ENCODE peak calls at places on chromosomes 12 and 14, in eight cellular contexts. One of them, this sample, is unnamed. For H3K4me1 and H3K27me3, the result is how much of the 10 kb centered on the place peaks cover.

GRCh38 chr14:75476274-75476995 is 45.8 kb upstream of the BATF start:
- DNase-seq in stomach: peak
- DNase-seq in SK-N-SH: no peak
- DNase-seq in CD8-positive, alpha-beta memory T cell: no peak
- DNase-seq in transverse colon: peak
- DNase-seq in colonic mucosa: no peak
- DNase-seq in effector memory CD4-positive, alpha-beta T cell: no peak
- DNase-seq in neural progenitor cell: peak
- DNase-seq in this sample: peak

GRCh38 chr12:64891629-64892028 is 67.2 kb downstream of the TBC1D30 start:
- DNase-seq in CD8-positive, alpha-beta memory T cell: no peak
- DNase-seq in SK-N-SH: no peak
- DNase-seq in stomach: no peak
- DNase-seq in transverse colon: no peak
- DNase-seq in neural progenitor cell: peak
- DNase-seq in colonic mucosa: no peak
- DNase-seq in effector memory CD4-positive, alpha-beta T cell: no peak
- DNase-seq in this sample: no peak

GRCh38 chr12:76272292-76272691 is 75.9 kb downstream of the BBS10 start:
- DNase-seq in effector memory CD4-positive, alpha-beta T cell: no peak
- DNase-seq in SK-N-SH: no peak
- DNase-seq in CD8-positive, alpha-beta memory T cell: no peak
- DNase-seq in colonic mucosa: no peak
- DNase-seq in transverse colon: no peak
- DNase-seq in neural progenitor cell: no peak
- DNase-seq in stomach: no peak
- DNase-seq in this sample: no peak

GRCh38 chr14:103542545-103543088 is 13.6 kb downstream of the TRMT61A start:
- DNase-seq in stomach: peak
- DNase-seq in CD8-positive, alpha-beta memory T cell: no peak
- DNase-seq in transverse colon: peak
- DNase-seq in SK-N-SH: peak
- DNase-seq in colonic mucosa: no peak
- DNase-seq in effector memory CD4-positive, alpha-beta T cell: no peak
- DNase-seq in neural progenitor cell: peak
- DNase-seq in this sample: peak

GRCh38 chr14:90398315-90398811 is 1.5 kb downstream of the CALM1 start:
- DNase-seq in colonic mucosa: peak
- DNase-seq in neural progenitor cell: peak
- DNase-seq in SK-N-SH: peak
- DNase-seq in transverse colon: peak
- DNase-seq in stomach: peak
- DNase-seq in CD8-positive, alpha-beta memory T cell: peak
- DNase-seq in effector memory CD4-positive, alpha-beta T cell: peak
- DNase-seq in this sample: no peak

GRCh38 chr14:74614508-74615495 is 2.8 kb upstream of the LTBP2 start:
- DNase-seq in transverse colon: no peak
- DNase-seq in SK-N-SH: no peak
- DNase-seq in stomach: no peak
- DNase-seq in colonic mucosa: no peak
- DNase-seq in CD8-positive, alpha-beta memory T cell: no peak
- DNase-seq in effector memory CD4-positive, alpha-beta T cell: no peak
- DNase-seq in neural progenitor cell: no peak
- DNase-seq in this sample: no peak

GRCh38 chr14:35234007-35234406 is 58.2 kb upstream of the PSMA6 start:
- DNase-seq in transverse colon: no peak
- DNase-seq in CD8-positive, alpha-beta memory T cell: no peak
- DNase-seq in colonic mucosa: no peak
- DNase-seq in stomach: no peak
- DNase-seq in SK-N-SH: no peak
- DNase-seq in effector memory CD4-positive, alpha-beta T cell: no peak
- DNase-seq in neural progenitor cell: no peak
- DNase-seq in this sample: no peak

GRCh38 chr14:31961881-31962280 is 115.2 kb upstream of the ARHGAP5 start:
- DNase-seq in SK-N-SH: no peak
- DNase-seq in transverse colon: no peak
- DNase-seq in colonic mucosa: no peak
- DNase-seq in CD8-positive, alpha-beta memory T cell: no peak
- DNase-seq in neural progenitor cell: no peak
- DNase-seq in effector memory CD4-positive, alpha-beta T cell: no peak
- DNase-seq in stomach: no peak
- DNase-seq in this sample: no peak

GRCh38 chr12:18747960-18748359 is 10.0 kb downstream of the CAPZA3 start:
- DNase-seq in transverse colon: no peak
- DNase-seq in SK-N-SH: no peak
- DNase-seq in CD8-positive, alpha-beta memory T cell: no peak
- DNase-seq in colonic mucosa: no peak
- DNase-seq in stomach: no peak
- DNase-seq in effector memory CD4-positive, alpha-beta T cell: no peak
- DNase-seq in neural progenitor cell: no peak
- DNase-seq in this sample: no peak

GRCh38 chr12:15996254-15996653 is 85.1 kb downstream of the DERA start:
- DNase-seq in SK-N-SH: no peak
- DNase-seq in neural progenitor cell: no peak
- DNase-seq in CD8-positive, alpha-beta memory T cell: no peak
- DNase-seq in transverse colon: peak
- DNase-seq in effector memory CD4-positive, alpha-beta T cell: no peak
- DNase-seq in stomach: no peak
- DNase-seq in colonic mucosa: no peak
- DNase-seq in this sample: no peak

GRCh38 chr14:101123639-101124525 is 220.4 kb upstream of the RTL1 start:
- DNase-seq in neural progenitor cell: no peak
- DNase-seq in transverse colon: no peak
- DNase-seq in stomach: peak
- DNase-seq in colonic mucosa: no peak
- DNase-seq in CD8-positive, alpha-beta memory T cell: no peak
- DNase-seq in effector memory CD4-positive, alpha-beta T cell: no peak
- DNase-seq in SK-N-SH: peak
- DNase-seq in this sample: no peak

GRCh38 chr14:51653096-51653814 is 1.5 kb downstream of the FRMD6 start:
- DNase-seq in transverse colon: no peak
- DNase-seq in neural progenitor cell: peak
- DNase-seq in SK-N-SH: no peak
- DNase-seq in colonic mucosa: no peak
- DNase-seq in effector memory CD4-positive, alpha-beta T cell: no peak
- DNase-seq in CD8-positive, alpha-beta memory T cell: no peak
- DNase-seq in stomach: no peak
- DNase-seq in this sample: no peak

GRCh38 chr12:52125499-52125900 is 46.0 kb downstream of the SMIM41 start:
- DNase-seq in effector memory CD4-positive, alpha-beta T cell: no peak
- DNase-seq in stomach: no peak
- DNase-seq in CD8-positive, alpha-beta memory T cell: no peak
- DNase-seq in neural progenitor cell: peak
- DNase-seq in colonic mucosa: no peak
- DNase-seq in SK-N-SH: peak
- DNase-seq in transverse colon: no peak
- DNase-seq in this sample: peak

GRCh38 chr12:29581641-29582040 is 84.2 kb upstream of the OVCH1 start:
- DNase-seq in stomach: no peak
- DNase-seq in SK-N-SH: no peak
- DNase-seq in transverse colon: no peak
- DNase-seq in effector memory CD4-positive, alpha-beta T cell: no peak
- DNase-seq in CD8-positive, alpha-beta memory T cell: no peak
- DNase-seq in colonic mucosa: no peak
- DNase-seq in neural progenitor cell: no peak
- DNase-seq in this sample: no peak

GRCh38 chr12:29616664-29617409 is 119.4 kb upstream of the OVCH1 start:
- DNase-seq in SK-N-SH: no peak
- DNase-seq in transverse colon: no peak
- DNase-seq in neural progenitor cell: no peak
- DNase-seq in stomach: no peak
- DNase-seq in colonic mucosa: no peak
- DNase-seq in effector memory CD4-positive, alpha-beta T cell: no peak
- DNase-seq in CD8-positive, alpha-beta memory T cell: no peak
- DNase-seq in this sample: no peak

GRCh38 chr12:2355604-2356003 is 302.8 kb downstream of the CACNA1C start:
- DNase-seq in SK-N-SH: no peak
- DNase-seq in effector memory CD4-positive, alpha-beta T cell: no peak
- DNase-seq in transverse colon: no peak
- DNase-seq in CD8-positive, alpha-beta memory T cell: no peak
- DNase-seq in stomach: no peak
- DNase-seq in colonic mucosa: no peak
- DNase-seq in neural progenitor cell: no peak
- DNase-seq in this sample: no peak

GRCh38 chr14:68939893-68940613 is 39.0 kb downstream of the ACTN1 start:
- DNase-seq in SK-N-SH: peak
- DNase-seq in colonic mucosa: peak
- DNase-seq in transverse colon: peak
- DNase-seq in effector memory CD4-positive, alpha-beta T cell: no peak
- DNase-seq in stomach: peak
- DNase-seq in neural progenitor cell: peak
- DNase-seq in CD8-positive, alpha-beta memory T cell: no peak
- DNase-seq in this sample: peak

GRCh38 chr12:112992541-112993398 is 14.5 kb downstream of the OAS2 start:
- DNase-seq in colonic mucosa: peak
- DNase-seq in CD8-positive, alpha-beta memory T cell: peak
- DNase-seq in neural progenitor cell: peak
- DNase-seq in stomach: peak
- DNase-seq in SK-N-SH: peak
- DNase-seq in effector memory CD4-positive, alpha-beta T cell: no peak
- DNase-seq in transverse colon: peak
- DNase-seq in this sample: no peak

GRCh38 chr12:118650586-118650960 is 274.2 kb downstream of the SUDS3 start:
- DNase-seq in transverse colon: no peak
- DNase-seq in effector memory CD4-positive, alpha-beta T cell: no peak
- DNase-seq in colonic mucosa: no peak
- DNase-seq in CD8-positive, alpha-beta memory T cell: no peak
- DNase-seq in neural progenitor cell: no peak
- DNase-seq in stomach: no peak
- DNase-seq in SK-N-SH: no peak
- DNase-seq in this sample: no peak

GRCh38 chr14:100285021-100285912 is 21.0 kb downstream of the SLC25A29 start:
- DNase-seq in CD8-positive, alpha-beta memory T cell: peak
- DNase-seq in neural progenitor cell: peak
- DNase-seq in colonic mucosa: peak
- DNase-seq in SK-N-SH: peak
- DNase-seq in transverse colon: peak
- DNase-seq in effector memory CD4-positive, alpha-beta T cell: peak
- DNase-seq in stomach: peak
- DNase-seq in this sample: peak

GRCh38 chr12:124680863-124681778 is 113.7 kb upstream of the NCOR2 start:
- DNase-seq in SK-N-SH: peak
- DNase-seq in transverse colon: no peak
- DNase-seq in colonic mucosa: peak
- DNase-seq in CD8-positive, alpha-beta memory T cell: no peak
- DNase-seq in stomach: no peak
- DNase-seq in effector memory CD4-positive, alpha-beta T cell: no peak
- DNase-seq in neural progenitor cell: peak
- DNase-seq in this sample: peak

GRCh38 chr12:19410211-19410610 is 29.1 kb upstream of the AEBP2 start:
- DNase-seq in stomach: no peak
- DNase-seq in CD8-positive, alpha-beta memory T cell: no peak
- DNase-seq in SK-N-SH: peak
- DNase-seq in colonic mucosa: no peak
- DNase-seq in effector memory CD4-positive, alpha-beta T cell: no peak
- DNase-seq in neural progenitor cell: no peak
- DNase-seq in transverse colon: no peak
- DNase-seq in this sample: no peak

GRCh38 chr14:69693823-69694729 is 72.9 kb upstream of the SRSF5 start:
- DNase-seq in neural progenitor cell: no peak
- DNase-seq in stomach: peak
- DNase-seq in transverse colon: peak
- DNase-seq in CD8-positive, alpha-beta memory T cell: no peak
- DNase-seq in SK-N-SH: no peak
- DNase-seq in effector memory CD4-positive, alpha-beta T cell: no peak
- DNase-seq in colonic mucosa: peak
- DNase-seq in this sample: no peak

GRCh38 chr12:32519047-32519446 is 119.7 kb downstream of the FGD4 start:
- DNase-seq in neural progenitor cell: no peak
- DNase-seq in colonic mucosa: no peak
- DNase-seq in transverse colon: no peak
- DNase-seq in effector memory CD4-positive, alpha-beta T cell: no peak
- DNase-seq in SK-N-SH: no peak
- DNase-seq in stomach: no peak
- DNase-seq in CD8-positive, alpha-beta memory T cell: no peak
- DNase-seq in this sample: no peak
- H3K4me3 ChIP-seq in neural progenitor cell: no peak
- H3K4me3 ChIP-seq in colonic mucosa: no peak
- H3K4me3 ChIP-seq in transverse colon: no peak
- H3K4me3 ChIP-seq in effector memory CD4-positive, alpha-beta T cell: no peak
- H3K4me3 ChIP-seq in SK-N-SH: no peak
- H3K4me3 ChIP-seq in stomach: no peak
- H3K4me3 ChIP-seq in CD8-positive, alpha-beta memory T cell: no peak
- H3K4me3 ChIP-seq in this sample: no peak

DNA sequence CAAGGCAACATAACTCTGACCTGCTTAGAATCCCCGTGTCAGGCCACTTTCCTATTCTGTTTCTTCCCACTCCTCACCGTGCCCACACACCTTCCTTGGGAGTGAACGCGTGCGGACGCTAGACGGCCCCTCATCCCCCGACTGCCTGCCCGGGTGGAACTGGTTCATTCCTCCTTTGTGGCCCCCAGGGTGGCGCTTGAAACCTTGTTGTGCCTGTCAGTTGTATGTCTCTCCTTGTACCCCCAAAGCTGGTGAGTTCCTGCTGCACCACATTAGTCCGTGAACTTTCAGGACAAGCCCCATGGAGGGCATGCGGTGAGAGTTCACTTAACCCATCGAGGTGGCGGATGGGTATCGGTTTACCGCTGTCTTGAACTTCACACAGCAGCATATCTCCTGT is 46.7 kb downstream of the SSH1 start:
- DNase-seq in transverse colon: no peak
- DNase-seq in CD8-positive, alpha-beta memory T cell: no peak
- DNase-seq in effector memory CD4-positive, alpha-beta T cell: no peak
- DNase-seq in colonic mucosa: no peak
- DNase-seq in neural progenitor cell: no peak
- DNase-seq in SK-N-SH: no peak
- DNase-seq in stomach: no peak
- DNase-seq in this sample: no peak
- H3K4me1 ChIP-seq in transverse colon: under half
- H3K4me1 ChIP-seq in CD8-positive, alpha-beta memory T cell: under half
- H3K4me1 ChIP-seq in effector memory CD4-positive, alpha-beta T cell: under half
- H3K4me1 ChIP-seq in colonic mucosa: under half
- H3K4me1 ChIP-seq in neural progenitor cell: under half
- H3K4me1 ChIP-seq in SK-N-SH: under half
- H3K4me1 ChIP-seq in stomach: under half
- H3K4me1 ChIP-seq in this sample: under half

GRCh38 chr14:36517242-36518030 is 2.6 kb downstream of the NKX2-1 start:
- DNase-seq in CD8-positive, alpha-beta memory T cell: no peak
- DNase-seq in SK-N-SH: peak
- DNase-seq in neural progenitor cell: peak
- DNase-seq in transverse colon: no peak
- DNase-seq in stomach: no peak
- DNase-seq in colonic mucosa: no peak
- DNase-seq in effector memory CD4-positive, alpha-beta T cell: no peak
- DNase-seq in this sample: no peak
- H3K27me3 ChIP-seq in CD8-positive, alpha-beta memory T cell: under half
- H3K27me3 ChIP-seq in SK-N-SH: half or more
- H3K27me3 ChIP-seq in neural progenitor cell: half or more
- H3K27me3 ChIP-seq in transverse colon: half or more
- H3K27me3 ChIP-seq in stomach: half or more
- H3K27me3 ChIP-seq in colonic mucosa: half or more
- H3K27me3 ChIP-seq in effector memory CD4-positive, alpha-beta T cell: under half
- H3K27me3 ChIP-seq in this sample: under half

DNA sequence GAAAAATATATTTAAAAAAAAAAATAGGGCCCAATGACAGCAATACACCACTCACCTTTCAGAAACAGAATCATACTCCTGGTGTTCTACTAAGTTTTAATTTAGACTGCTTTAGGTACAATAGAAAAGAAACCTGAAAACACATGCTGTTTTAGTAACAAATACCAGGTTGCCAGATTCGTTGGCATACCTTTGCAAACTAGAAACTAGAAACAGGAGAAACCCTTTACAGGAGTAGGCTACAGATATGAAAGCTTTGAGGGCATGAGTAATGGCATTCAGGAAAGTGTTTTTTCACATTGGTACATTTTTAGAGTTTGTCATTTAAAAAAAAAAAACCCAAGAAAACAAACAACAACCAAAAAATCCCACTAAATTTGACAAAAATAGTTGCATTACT is 4.1 kb downstream of the SIX1 start:
- DNase-seq in neural progenitor cell: no peak
- DNase-seq in stomach: no peak
- DNase-seq in SK-N-SH: no peak
- DNase-seq in effector memory CD4-positive, alpha-beta T cell: no peak
- DNase-seq in transverse colon: no peak
- DNase-seq in CD8-positive, alpha-beta memory T cell: no peak
- DNase-seq in colonic mucosa: no peak
- DNase-seq in this sample: no peak
- H3K4me3 ChIP-seq in neural progenitor cell: no peak
- H3K4me3 ChIP-seq in stomach: no peak
- H3K4me3 ChIP-seq in SK-N-SH: peak
- H3K4me3 ChIP-seq in effector memory CD4-positive, alpha-beta T cell: no peak
- H3K4me3 ChIP-seq in transverse colon: no peak
- H3K4me3 ChIP-seq in CD8-positive, alpha-beta memory T cell: no peak
- H3K4me3 ChIP-seq in colonic mucosa: no peak
- H3K4me3 ChIP-seq in this sample: no peak